ENCODE peak calls at places on chromosomes 13 and 19, in seven cellular contexts. One of them, this sample, is unnamed.

GRCh38 chr19:55206664-55207500 is 2.4 kb downstream of the PTPRH start:
- DNase-seq in kidney epithelial cell: peak; percentile 56
- DNase-seq in fibroblast of villous mesenchyme: peak; percentile 96
- DNase-seq in right lobe of liver: peak; percentile 88
- DNase-seq in left ventricle myocardium inferior: peak; percentile 75
- DNase-seq in A549: peak; percentile 93
- DNase-seq in fibroblast of the aortic adventitia: peak; percentile 92
- DNase-seq in this sample: peak; percentile 89

GRCh38 chr13:27997904-27998522 is 9.5 kb upstream of the URAD start:
- DNase-seq in kidney epithelial cell: no peak
- DNase-seq in fibroblast of villous mesenchyme: peak; percentile 34
- DNase-seq in left ventricle myocardium inferior: peak; percentile 46
- DNase-seq in A549: peak; percentile 59
- DNase-seq in right lobe of liver: no peak
- DNase-seq in fibroblast of the aortic adventitia: peak; percentile 51
- DNase-seq in this sample: no peak

GRCh38 chr19:5369962-5370367 is 29.4 kb upstream of the PTPRS start:
- DNase-seq in fibroblast of the aortic adventitia: no peak
- DNase-seq in fibroblast of villous mesenchyme: peak; percentile 16
- DNase-seq in left ventricle myocardium inferior: peak; percentile 18
- DNase-seq in A549: peak; percentile 63
- DNase-seq in kidney epithelial cell: no peak
- DNase-seq in right lobe of liver: peak; percentile 61
- DNase-seq in this sample: no peak

GRCh38 chr13:105587786-105588185 is 947.7 kb downstream of the EFNB2 start:
- DNase-seq in A549: peak; percentile 19
- DNase-seq in fibroblast of villous mesenchyme: no peak
- DNase-seq in fibroblast of the aortic adventitia: no peak
- DNase-seq in right lobe of liver: no peak
- DNase-seq in left ventricle myocardium inferior: no peak
- DNase-seq in kidney epithelial cell: peak; percentile 91
- DNase-seq in this sample: peak; percentile 26

GRCh38 chr13:71979616-71980015 is 112.6 kb upstream of the DACH1 start:
- DNase-seq in right lobe of liver: no peak
- DNase-seq in fibroblast of villous mesenchyme: no peak
- DNase-seq in left ventricle myocardium inferior: no peak
- DNase-seq in kidney epithelial cell: no peak
- DNase-seq in A549: peak; percentile 1
- DNase-seq in fibroblast of the aortic adventitia: no peak
- DNase-seq in this sample: no peak

GRCh38 chr19:56269348-56269747 is 3.2 kb upstream of the EDDM13 start:
- DNase-seq in fibroblast of the aortic adventitia: no peak
- DNase-seq in A549: no peak
- DNase-seq in fibroblast of villous mesenchyme: peak; percentile 5
- DNase-seq in left ventricle myocardium inferior: no peak
- DNase-seq in kidney epithelial cell: no peak
- DNase-seq in right lobe of liver: no peak
- DNase-seq in this sample: peak; percentile 25

GRCh38 chr19:46722004-46722380 is 5.1 kb upstream of the PRKD2 start:
- DNase-seq in fibroblast of the aortic adventitia: no peak
- DNase-seq in A549: no peak
- DNase-seq in fibroblast of villous mesenchyme: no peak
- DNase-seq in right lobe of liver: no peak
- DNase-seq in kidney epithelial cell: no peak
- DNase-seq in left ventricle myocardium inferior: no peak
- DNase-seq in this sample: no peak

GRCh38 chr13:37616131-37616530 is 17.6 kb upstream of the POSTN start:
- DNase-seq in kidney epithelial cell: no peak
- DNase-seq in A549: no peak
- DNase-seq in right lobe of liver: no peak
- DNase-seq in left ventricle myocardium inferior: no peak
- DNase-seq in fibroblast of the aortic adventitia: no peak
- DNase-seq in fibroblast of villous mesenchyme: no peak
- DNase-seq in this sample: no peak

GRCh38 chr13:33281951-33282595 is 3.5 kb downstream of the STARD13 start:
- DNase-seq in kidney epithelial cell: no peak
- DNase-seq in fibroblast of the aortic adventitia: peak; percentile 47
- DNase-seq in fibroblast of villous mesenchyme: no peak
- DNase-seq in left ventricle myocardium inferior: no peak
- DNase-seq in right lobe of liver: no peak
- DNase-seq in A549: peak; percentile 19
- DNase-seq in this sample: no peak

GRCh38 chr13:79225487-79226232 is 180.4 kb downstream of the RBM26 start:
- DNase-seq in A549: peak; percentile 3
- DNase-seq in left ventricle myocardium inferior: no peak
- DNase-seq in right lobe of liver: no peak
- DNase-seq in kidney epithelial cell: no peak
- DNase-seq in fibroblast of villous mesenchyme: peak; percentile 6
- DNase-seq in fibroblast of the aortic adventitia: no peak
- DNase-seq in this sample: no peak

GRCh38 chr19:54040003-54040402 is 23.7 kb downstream of the VSTM1 start:
- DNase-seq in fibroblast of villous mesenchyme: no peak
- DNase-seq in left ventricle myocardium inferior: no peak
- DNase-seq in fibroblast of the aortic adventitia: no peak
- DNase-seq in right lobe of liver: no peak
- DNase-seq in kidney epithelial cell: no peak
- DNase-seq in A549: no peak
- DNase-seq in this sample: no peak

GRCh38 chr13:40064723-40065122 is 409.3 kb downstream of the COG6 start:
- DNase-seq in fibroblast of the aortic adventitia: peak; percentile 96
- DNase-seq in right lobe of liver: no peak
- DNase-seq in fibroblast of villous mesenchyme: peak; percentile 90
- DNase-seq in left ventricle myocardium inferior: no peak
- DNase-seq in kidney epithelial cell: no peak
- DNase-seq in A549: peak; percentile 25
- DNase-seq in this sample: peak; percentile 86

GRCh38 chr13:23674795-23675640 is 104.8 kb downstream of the TNFRSF19 start:
- DNase-seq in fibroblast of villous mesenchyme: peak; percentile 90
- DNase-seq in fibroblast of the aortic adventitia: peak; percentile 88
- DNase-seq in left ventricle myocardium inferior: no peak
- DNase-seq in kidney epithelial cell: no peak
- DNase-seq in A549: peak; percentile 60
- DNase-seq in right lobe of liver: no peak
- DNase-seq in this sample: no peak

GRCh38 chr19:48874309-48875135 is 2.3 kb downstream of the PPP1R15A start:
- DNase-seq in left ventricle myocardium inferior: no peak
- DNase-seq in fibroblast of the aortic adventitia: peak; percentile 53
- DNase-seq in A549: peak; percentile 55
- DNase-seq in right lobe of liver: no peak
- DNase-seq in kidney epithelial cell: no peak
- DNase-seq in fibroblast of villous mesenchyme: peak; percentile 54
- DNase-seq in this sample: no peak

DNA sequence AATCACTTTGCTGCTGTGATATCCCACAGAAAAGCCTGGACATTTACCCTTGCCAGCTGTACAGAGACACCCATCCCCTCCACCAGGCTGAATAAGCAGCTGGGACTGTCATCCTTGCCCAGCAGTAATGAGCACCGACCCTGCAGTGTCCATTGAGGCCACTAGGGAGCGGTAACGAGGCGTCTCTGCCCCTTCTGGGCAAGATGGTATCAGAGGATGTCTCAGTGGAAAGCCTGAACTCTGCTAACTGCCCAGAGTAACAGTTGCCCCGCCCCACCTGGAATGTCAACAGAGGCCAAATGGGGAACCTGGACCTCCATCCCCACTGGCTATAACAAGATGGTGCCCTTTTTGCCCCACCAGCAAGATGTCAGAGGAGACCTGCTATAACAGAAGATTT is 22.8 kb upstream of the CEACAM20 start:
- DNase-seq in kidney epithelial cell: no peak
- DNase-seq in left ventricle myocardium inferior: no peak
- DNase-seq in right lobe of liver: no peak
- DNase-seq in A549: peak; percentile 81
- DNase-seq in fibroblast of the aortic adventitia: peak; percentile 12
- DNase-seq in fibroblast of villous mesenchyme: peak; percentile 18
- DNase-seq in this sample: no peak
- TF ChIP-seq CTCF in kidney epithelial cell: peak; percentile 53
- TF ChIP-seq CTCF in left ventricle myocardium inferior: peak; percentile 37
- TF ChIP-seq CTCF in right lobe of liver: peak; percentile 23
- TF ChIP-seq CTCF in A549: peak; percentile 35
- TF ChIP-seq CTCF in fibroblast of the aortic adventitia: peak; percentile 47
- TF ChIP-seq CTCF in fibroblast of villous mesenchyme: peak; percentile 64
- TF ChIP-seq CTCF in this sample: peak; percentile 64

DNA sequence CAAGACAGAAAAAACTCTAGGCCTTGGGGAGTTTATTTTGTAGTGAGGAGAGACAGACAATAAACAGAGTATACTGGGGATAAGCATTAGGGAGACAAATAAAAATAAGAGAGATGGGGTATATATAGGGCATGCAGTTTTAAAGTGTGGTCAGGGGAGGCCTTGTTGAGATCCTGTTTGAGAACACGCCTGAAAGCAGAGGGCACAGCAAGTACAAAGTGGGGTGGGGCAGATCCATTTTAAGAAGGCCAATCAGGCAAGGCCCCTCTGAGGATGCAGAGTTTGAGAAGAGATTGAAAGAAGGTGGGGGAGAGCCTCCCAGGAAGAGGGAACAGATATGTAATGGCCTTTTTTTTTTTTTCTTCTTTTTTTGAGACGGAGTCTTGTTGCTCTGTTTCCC is 2.1 kb downstream of the PPP2R1A start:
- DNase-seq in fibroblast of the aortic adventitia: no peak
- DNase-seq in kidney epithelial cell: no peak
- DNase-seq in fibroblast of villous mesenchyme: no peak
- DNase-seq in A549: no peak
- DNase-seq in left ventricle myocardium inferior: no peak
- DNase-seq in right lobe of liver: no peak
- DNase-seq in this sample: no peak
- H3K4me3 ChIP-seq in fibroblast of the aortic adventitia: peak overlapping the region; percentile 87
- H3K4me3 ChIP-seq in kidney epithelial cell: no peak overlapping the region
- H3K4me3 ChIP-seq in fibroblast of villous mesenchyme: no peak overlapping the region
- H3K4me3 ChIP-seq in A549: peak overlapping the region; percentile 80
- H3K4me3 ChIP-seq in left ventricle myocardium inferior: peak overlapping the region; percentile 91
- H3K4me3 ChIP-seq in right lobe of liver: no peak overlapping the region
- H3K4me3 ChIP-seq in this sample: peak overlapping the region; percentile 93

GRCh38 chr13:30872685-30873443 is 33.2 kb upstream of the MEDAG start:
- DNase-seq in fibroblast of villous mesenchyme: peak; percentile 81
- DNase-seq in kidney epithelial cell: peak; percentile 66
- DNase-seq in right lobe of liver: no peak
- DNase-seq in left ventricle myocardium inferior: no peak
- DNase-seq in A549: no peak
- DNase-seq in fibroblast of the aortic adventitia: peak; percentile 92
- DNase-seq in this sample: peak; percentile 76
- TF ChIP-seq CTCF in fibroblast of villous mesenchyme: no peak
- TF ChIP-seq CTCF in kidney epithelial cell: no peak
- TF ChIP-seq CTCF in right lobe of liver: no peak
- TF ChIP-seq CTCF in left ventricle myocardium inferior: no peak
- TF ChIP-seq CTCF in A549: no peak
- TF ChIP-seq CTCF in fibroblast of the aortic adventitia: no peak
- TF ChIP-seq CTCF in this sample: no peak

GRCh38 chr19:58398087-58398486 is 2.6 kb downstream of the RNF225 start:
- DNase-seq in kidney epithelial cell: no peak
- DNase-seq in fibroblast of the aortic adventitia: no peak
- DNase-seq in A549: no peak
- DNase-seq in left ventricle myocardium inferior: no peak
- DNase-seq in fibroblast of villous mesenchyme: no peak
- DNase-seq in right lobe of liver: no peak
- DNase-seq in this sample: no peak

GRCh38 chr19:58395220-58395978 is at the start of gene RNF225:
- DNase-seq in kidney epithelial cell: no peak
- DNase-seq in fibroblast of the aortic adventitia: no peak
- DNase-seq in A549: peak; percentile 49
- DNase-seq in right lobe of liver: no peak
- DNase-seq in left ventricle myocardium inferior: no peak
- DNase-seq in fibroblast of villous mesenchyme: no peak
- DNase-seq in this sample: no peak

GRCh38 chr19:58395979-58396627 is 647 bp downstream of the RNF225 start:
- DNase-seq in A549: no peak
- DNase-seq in right lobe of liver: no peak
- DNase-seq in fibroblast of villous mesenchyme: no peak
- DNase-seq in kidney epithelial cell: no peak
- DNase-seq in fibroblast of the aortic adventitia: no peak
- DNase-seq in left ventricle myocardium inferior: no peak
- DNase-seq in this sample: no peak

GRCh38 chr19:58397533-58398037 is 2.1 kb downstream of the RNF225 start:
- DNase-seq in A549: no peak
- DNase-seq in kidney epithelial cell: no peak
- DNase-seq in fibroblast of the aortic adventitia: no peak
- DNase-seq in left ventricle myocardium inferior: no peak
- DNase-seq in fibroblast of villous mesenchyme: no peak
- DNase-seq in right lobe of liver: no peak
- DNase-seq in this sample: no peak

DNA sequence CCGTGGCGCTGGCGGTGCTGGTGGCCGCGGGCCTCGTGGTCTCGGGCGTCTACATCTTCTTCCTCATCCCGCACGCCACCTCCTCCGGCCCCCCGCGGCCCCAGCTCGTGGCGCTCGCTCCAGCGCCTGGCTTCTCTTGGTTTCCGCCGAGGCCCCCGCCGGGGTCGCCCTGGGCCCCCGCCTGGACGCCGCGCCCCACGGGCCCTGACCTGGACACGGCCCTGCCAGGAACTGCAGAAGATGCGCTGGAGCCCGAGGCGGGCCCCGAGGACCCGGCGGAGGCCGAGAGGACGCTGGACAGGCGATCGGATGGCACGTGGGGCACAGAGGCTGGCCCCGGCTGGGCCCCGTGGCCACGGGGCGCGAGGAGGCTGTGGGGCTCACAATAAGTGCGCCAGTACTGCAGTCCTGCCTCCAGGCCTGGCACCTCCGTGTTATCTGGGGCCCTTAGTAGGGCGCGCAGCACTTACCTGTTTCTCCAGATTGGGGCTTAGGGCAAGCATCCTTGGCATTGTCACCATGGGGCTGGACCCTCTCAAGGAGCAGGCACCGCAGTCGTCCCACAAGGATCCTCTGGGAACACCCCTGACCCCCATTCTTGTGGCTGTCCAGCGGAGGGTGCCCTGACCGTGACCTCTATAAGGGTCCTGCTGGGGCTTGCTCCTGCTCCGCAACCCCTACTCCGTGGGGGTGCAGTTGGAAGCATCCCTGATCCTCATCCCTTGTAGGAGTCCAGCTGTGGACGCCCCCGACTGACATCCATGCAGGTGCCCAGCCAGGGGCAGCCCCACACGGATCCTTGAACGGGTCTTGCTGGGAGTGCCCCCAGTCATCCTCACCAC is 1.5 kb downstream of the RNF225 start:
- DNase-seq in fibroblast of the aortic adventitia: no peak
- DNase-seq in kidney epithelial cell: no peak
- DNase-seq in left ventricle myocardium inferior: no peak
- DNase-seq in A549: no peak
- DNase-seq in right lobe of liver: no peak
- DNase-seq in fibroblast of villous mesenchyme: no peak
- DNase-seq in this sample: no peak
- H3K4me3 ChIP-seq in fibroblast of the aortic adventitia: no peak overlapping the region
- H3K4me3 ChIP-seq in kidney epithelial cell: no peak overlapping the region
- H3K4me3 ChIP-seq in left ventricle myocardium inferior: peak overlapping the region; percentile 33
- H3K4me3 ChIP-seq in A549: no peak overlapping the region
- H3K4me3 ChIP-seq in right lobe of liver: no peak overlapping the region
- H3K4me3 ChIP-seq in fibroblast of villous mesenchyme: no peak overlapping the region
- H3K4me3 ChIP-seq in this sample: no peak overlapping the region